ENCODE peak calls at places on chromosomes 13 and 19, in seven cellular contexts. One of them, this sample, is unnamed. For H3K36me3 and H3K27me3, the result is how much of the 10 kb centered on the place peaks cover.

GRCh38 chr19:1264801-1265610 is 4.1 kb upstream of the CIRBP start:
- DNase-seq in kidney epithelial cell: no peak
- DNase-seq in cardiac muscle cell: peak
- DNase-seq in K562: peak
- DNase-seq in psoas muscle: peak
- DNase-seq in effector memory CD4-positive, alpha-beta T cell: no peak
- DNase-seq in upper lobe of right lung: peak
- DNase-seq in this sample: peak

GRCh38 chr19:15251749-15252397 is 19.6 kb upstream of the EPHX3 start:
- DNase-seq in kidney epithelial cell: peak
- DNase-seq in cardiac muscle cell: peak
- DNase-seq in K562: peak
- DNase-seq in psoas muscle: peak
- DNase-seq in effector memory CD4-positive, alpha-beta T cell: no peak
- DNase-seq in upper lobe of right lung: no peak
- DNase-seq in this sample: peak

GRCh38 chr13:97834255-97834654 is 119.2 kb upstream of the IPO5 start:
- DNase-seq in kidney epithelial cell: no peak
- DNase-seq in cardiac muscle cell: no peak
- DNase-seq in K562: no peak
- DNase-seq in psoas muscle: no peak
- DNase-seq in effector memory CD4-positive, alpha-beta T cell: no peak
- DNase-seq in upper lobe of right lung: no peak
- DNase-seq in this sample: no peak

GRCh38 chr19:46916971-46917370 is 56.2 kb downstream of the ARHGAP35 start:
- DNase-seq in kidney epithelial cell: no peak
- DNase-seq in cardiac muscle cell: no peak
- DNase-seq in K562: no peak
- DNase-seq in psoas muscle: no peak
- DNase-seq in effector memory CD4-positive, alpha-beta T cell: no peak
- DNase-seq in upper lobe of right lung: no peak
- DNase-seq in this sample: no peak

GRCh38 chr13:37534181-37534580 is 64.4 kb downstream of the POSTN start:
- DNase-seq in kidney epithelial cell: no peak
- DNase-seq in cardiac muscle cell: peak
- DNase-seq in K562: no peak
- DNase-seq in psoas muscle: no peak
- DNase-seq in effector memory CD4-positive, alpha-beta T cell: no peak
- DNase-seq in upper lobe of right lung: no peak
- DNase-seq in this sample: no peak

GRCh38 chr19:43435775-43436174 is 21.1 kb downstream of the TEX101 start:
- DNase-seq in kidney epithelial cell: no peak
- DNase-seq in cardiac muscle cell: no peak
- DNase-seq in K562: no peak
- DNase-seq in psoas muscle: no peak
- DNase-seq in effector memory CD4-positive, alpha-beta T cell: no peak
- DNase-seq in upper lobe of right lung: no peak
- DNase-seq in this sample: no peak

GRCh38 chr19:40224342-40225148 is 1.9 kb downstream of the CCNP start:
- DNase-seq in kidney epithelial cell: no peak
- DNase-seq in cardiac muscle cell: no peak
- DNase-seq in K562: no peak
- DNase-seq in psoas muscle: no peak
- DNase-seq in effector memory CD4-positive, alpha-beta T cell: no peak
- DNase-seq in upper lobe of right lung: no peak
- DNase-seq in this sample: peak

GRCh38 chr19:10228925-10229324 is 2.2 kb downstream of the S1PR2 start:
- DNase-seq in kidney epithelial cell: no peak
- DNase-seq in cardiac muscle cell: peak
- DNase-seq in K562: peak
- DNase-seq in psoas muscle: no peak
- DNase-seq in effector memory CD4-positive, alpha-beta T cell: peak
- DNase-seq in upper lobe of right lung: no peak
- DNase-seq in this sample: peak

GRCh38 chr19:14545716-14546082 is 16.3 kb downstream of the TECR start:
- DNase-seq in kidney epithelial cell: no peak
- DNase-seq in cardiac muscle cell: no peak
- DNase-seq in K562: no peak
- DNase-seq in psoas muscle: no peak
- DNase-seq in effector memory CD4-positive, alpha-beta T cell: no peak
- DNase-seq in upper lobe of right lung: no peak
- DNase-seq in this sample: no peak

GRCh38 chr13:99396446-99396845 is 89.2 kb upstream of the GPR183 start:
- DNase-seq in kidney epithelial cell: no peak
- DNase-seq in cardiac muscle cell: no peak
- DNase-seq in K562: no peak
- DNase-seq in psoas muscle: no peak
- DNase-seq in effector memory CD4-positive, alpha-beta T cell: no peak
- DNase-seq in upper lobe of right lung: no peak
- DNase-seq in this sample: no peak

GRCh38 chr19:7427944-7428343 is 60.9 kb downstream of the PEX11G start:
- DNase-seq in kidney epithelial cell: no peak
- DNase-seq in cardiac muscle cell: no peak
- DNase-seq in K562: no peak
- DNase-seq in psoas muscle: no peak
- DNase-seq in effector memory CD4-positive, alpha-beta T cell: no peak
- DNase-seq in upper lobe of right lung: no peak
- DNase-seq in this sample: no peak

GRCh38 chr13:111658150-111659100 is 338.0 kb downstream of the TEX29 start:
- DNase-seq in kidney epithelial cell: no peak
- DNase-seq in cardiac muscle cell: no peak
- DNase-seq in K562: no peak
- DNase-seq in psoas muscle: no peak
- DNase-seq in effector memory CD4-positive, alpha-beta T cell: no peak
- DNase-seq in upper lobe of right lung: no peak
- DNase-seq in this sample: peak

GRCh38 chr13:52845334-52845761 is 3.1 kb downstream of the PCDH8 start:
- DNase-seq in kidney epithelial cell: no peak
- DNase-seq in cardiac muscle cell: no peak
- DNase-seq in K562: no peak
- DNase-seq in psoas muscle: no peak
- DNase-seq in effector memory CD4-positive, alpha-beta T cell: no peak
- DNase-seq in upper lobe of right lung: no peak
- DNase-seq in this sample: peak

GRCh38 chr13:42345367-42345766 is 73.4 kb downstream of the AKAP11 start:
- DNase-seq in kidney epithelial cell: no peak
- DNase-seq in cardiac muscle cell: no peak
- DNase-seq in K562: no peak
- DNase-seq in psoas muscle: no peak
- DNase-seq in effector memory CD4-positive, alpha-beta T cell: no peak
- DNase-seq in upper lobe of right lung: no peak
- DNase-seq in this sample: no peak

GRCh38 chr13:106083620-106084350 is 451.7 kb downstream of the EFNB2 start:
- DNase-seq in kidney epithelial cell: no peak
- DNase-seq in cardiac muscle cell: peak
- DNase-seq in K562: no peak
- DNase-seq in psoas muscle: no peak
- DNase-seq in effector memory CD4-positive, alpha-beta T cell: no peak
- DNase-seq in upper lobe of right lung: no peak
- DNase-seq in this sample: peak

GRCh38 chr13:57612568-57612967 is 19.0 kb upstream of the PCDH17 start:
- DNase-seq in kidney epithelial cell: no peak
- DNase-seq in cardiac muscle cell: no peak
- DNase-seq in K562: no peak
- DNase-seq in psoas muscle: no peak
- DNase-seq in effector memory CD4-positive, alpha-beta T cell: no peak
- DNase-seq in upper lobe of right lung: no peak
- DNase-seq in this sample: no peak

GRCh38 chr13:108734676-108735075 is 105.3 kb downstream of the MYO16 start:
- DNase-seq in kidney epithelial cell: no peak
- DNase-seq in cardiac muscle cell: no peak
- DNase-seq in K562: no peak
- DNase-seq in psoas muscle: no peak
- DNase-seq in effector memory CD4-positive, alpha-beta T cell: no peak
- DNase-seq in upper lobe of right lung: no peak
- DNase-seq in this sample: no peak

GRCh38 chr13:28049215-28049614 is 51.2 kb downstream of the FLT3 start:
- DNase-seq in kidney epithelial cell: no peak
- DNase-seq in cardiac muscle cell: no peak
- DNase-seq in K562: no peak
- DNase-seq in psoas muscle: no peak
- DNase-seq in effector memory CD4-positive, alpha-beta T cell: no peak
- DNase-seq in upper lobe of right lung: no peak
- DNase-seq in this sample: no peak

GRCh38 chr19:15149704-15150103 is 42.5 kb downstream of the SYDE1 start:
- DNase-seq in kidney epithelial cell: no peak
- DNase-seq in cardiac muscle cell: no peak
- DNase-seq in K562: no peak
- DNase-seq in psoas muscle: no peak
- DNase-seq in effector memory CD4-positive, alpha-beta T cell: no peak
- DNase-seq in upper lobe of right lung: no peak
- DNase-seq in this sample: no peak

GRCh38 chr19:8355631-8356402 is 8.1 kb upstream of the ANGPTL4 start:
- DNase-seq in kidney epithelial cell: peak
- DNase-seq in cardiac muscle cell: peak
- DNase-seq in K562: peak
- DNase-seq in psoas muscle: peak
- DNase-seq in effector memory CD4-positive, alpha-beta T cell: no peak
- DNase-seq in upper lobe of right lung: peak
- DNase-seq in this sample: no peak

GRCh38 chr19:2701361-2702169 is 929 bp downstream of the GNG7 start:
- DNase-seq in kidney epithelial cell: no peak
- DNase-seq in cardiac muscle cell: no peak
- DNase-seq in K562: no peak
- DNase-seq in psoas muscle: no peak
- DNase-seq in effector memory CD4-positive, alpha-beta T cell: no peak
- DNase-seq in upper lobe of right lung: no peak
- DNase-seq in this sample: peak
- H3K4me3 ChIP-seq in kidney epithelial cell: no peak
- H3K4me3 ChIP-seq in cardiac muscle cell: peak
- H3K4me3 ChIP-seq in K562: no peak
- H3K4me3 ChIP-seq in psoas muscle: no peak
- H3K4me3 ChIP-seq in effector memory CD4-positive, alpha-beta T cell: peak
- H3K4me3 ChIP-seq in upper lobe of right lung: peak
- H3K4me3 ChIP-seq in this sample: peak

GRCh38 chr19:49188626-49189200 is 31.1 kb downstream of the TRPM4 start:
- DNase-seq in kidney epithelial cell: no peak
- DNase-seq in cardiac muscle cell: no peak
- DNase-seq in K562: peak
- DNase-seq in psoas muscle: no peak
- DNase-seq in effector memory CD4-positive, alpha-beta T cell: no peak
- DNase-seq in upper lobe of right lung: peak
- DNase-seq in this sample: peak
- H3K36me3 ChIP-seq in kidney epithelial cell: under half
- H3K36me3 ChIP-seq in cardiac muscle cell: half or more
- H3K36me3 ChIP-seq in K562: half or more
- H3K36me3 ChIP-seq in psoas muscle: half or more
- H3K36me3 ChIP-seq in effector memory CD4-positive, alpha-beta T cell: under half
- H3K36me3 ChIP-seq in upper lobe of right lung: under half
- H3K36me3 ChIP-seq in this sample: under half

DNA sequence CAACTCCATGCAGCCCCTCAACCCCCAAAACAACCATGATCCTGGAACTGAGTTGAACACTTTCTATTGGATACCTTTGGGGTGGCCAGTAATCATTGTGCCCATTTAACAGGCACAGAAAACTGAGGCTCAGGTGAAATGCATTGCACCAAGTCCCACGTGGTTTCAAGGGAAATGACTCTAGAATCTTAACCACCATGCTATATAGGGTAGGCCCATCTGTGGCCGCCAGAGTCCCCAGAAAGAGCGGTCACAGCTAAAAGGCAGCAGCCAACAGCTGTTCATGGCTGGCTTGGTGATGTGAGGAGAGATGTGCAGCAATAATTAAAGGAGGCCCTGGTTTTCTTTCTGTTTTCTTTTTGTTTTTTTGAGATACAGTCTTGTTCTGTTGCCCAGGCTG is 2.6 kb downstream of the CNN1 start:
- DNase-seq in kidney epithelial cell: no peak
- DNase-seq in cardiac muscle cell: no peak
- DNase-seq in K562: no peak
- DNase-seq in psoas muscle: no peak
- DNase-seq in effector memory CD4-positive, alpha-beta T cell: no peak
- DNase-seq in upper lobe of right lung: no peak
- DNase-seq in this sample: no peak
- H3K27me3 ChIP-seq in kidney epithelial cell: under half
- H3K27me3 ChIP-seq in cardiac muscle cell: under half
- H3K27me3 ChIP-seq in K562: under half
- H3K27me3 ChIP-seq in psoas muscle: under half
- H3K27me3 ChIP-seq in effector memory CD4-positive, alpha-beta T cell: under half
- H3K27me3 ChIP-seq in upper lobe of right lung: under half
- H3K27me3 ChIP-seq in this sample: under half

GRCh38 chr13:24074687-24075086 is 85.8 kb upstream of the SPATA13 start:
- DNase-seq in kidney epithelial cell: no peak
- DNase-seq in cardiac muscle cell: no peak
- DNase-seq in K562: no peak
- DNase-seq in psoas muscle: no peak
- DNase-seq in effector memory CD4-positive, alpha-beta T cell: no peak
- DNase-seq in upper lobe of right lung: no peak
- DNase-seq in this sample: no peak
- H3K4me3 ChIP-seq in kidney epithelial cell: no peak
- H3K4me3 ChIP-seq in cardiac muscle cell: no peak
- H3K4me3 ChIP-seq in K562: no peak
- H3K4me3 ChIP-seq in psoas muscle: no peak
- H3K4me3 ChIP-seq in effector memory CD4-positive, alpha-beta T cell: no peak
- H3K4me3 ChIP-seq in upper lobe of right lung: no peak
- H3K4me3 ChIP-seq in this sample: no peak

This sample was measured in H7.